ENCODE peak calls at places on chromosomes 7 and 10, in four cellular contexts. W is fibroblast of lung, X is lung, F is H1. Y is an unnamed sample.
A peak's percentile ranks its signal among the peaks of the same experiment; 100 is the strongest.

GRCh38 chr10:3465406-3465891 is 292.9 kb upstream of the PITRM1 start:
- DNase-seq in F (no peak), W (no peak), X (no peak), Y (peak; percentile 86)

GRCh38 chr7:139153832-139154231 is 44.3 kb upstream of the ZC3HAV1 start:
- DNase-seq in W (peak; percentile 94), X (no peak), F (no peak), Y (peak; percentile 83)

GRCh38 chr7:135653285-135654080 is 8.8 kb upstream of the STMP1 start:
- DNase-seq in W (peak; percentile 37), X (no peak), F (no peak), Y (no peak)

GRCh38 chr10:29689001-29689400 is 54.2 kb upstream of the SVIL start:
- DNase-seq in X (no peak), W (peak; percentile 86), F (no peak), Y (peak; percentile 83)

GRCh38 chr7:2394566-2395082 is 8.8 kb upstream of the CHST12 start:
- DNase-seq in W (no peak), F (no peak), X (no peak), Y (no peak)

GRCh38 chr10:30056767-30057355 is 2.5 kb downstream of the JCAD start:
- DNase-seq in W (peak; percentile 33), X (no peak), F (no peak), Y (no peak)

GRCh38 chr10:49736564-49737113 is 25.5 kb downstream of the OGDHL start:
- DNase-seq in X (no peak), F (no peak), W (no peak), Y (no peak)

GRCh38 chr10:46006219-46006618 is 24.2 kb downstream of the NCOA4 start:
- DNase-seq in X (no peak), F (no peak), W (peak; percentile 83), Y (peak; percentile 78)

GRCh38 chr10:62352356-62352963 is 21.7 kb upstream of the ZNF365 start:
- DNase-seq in F (no peak), W (peak; percentile 74), X (no peak), Y (peak; percentile 86)

GRCh38 chr7:50774299-50774698 is 8.4 kb downstream of the GRB10 start:
- DNase-seq in X (no peak), W (no peak), F (no peak), Y (no peak)

GRCh38 chr7:92768501-92769360 is 67.6 kb downstream of the CDK6 start:
- DNase-seq in F (no peak), W (peak; percentile 47), X (no peak), Y (peak; percentile 67)

GRCh38 chr10:132582795-132583194 is 45.2 kb downstream of the INPP5A start:
- DNase-seq in F (no peak), W (no peak), X (no peak), Y (no peak)

DNA sequence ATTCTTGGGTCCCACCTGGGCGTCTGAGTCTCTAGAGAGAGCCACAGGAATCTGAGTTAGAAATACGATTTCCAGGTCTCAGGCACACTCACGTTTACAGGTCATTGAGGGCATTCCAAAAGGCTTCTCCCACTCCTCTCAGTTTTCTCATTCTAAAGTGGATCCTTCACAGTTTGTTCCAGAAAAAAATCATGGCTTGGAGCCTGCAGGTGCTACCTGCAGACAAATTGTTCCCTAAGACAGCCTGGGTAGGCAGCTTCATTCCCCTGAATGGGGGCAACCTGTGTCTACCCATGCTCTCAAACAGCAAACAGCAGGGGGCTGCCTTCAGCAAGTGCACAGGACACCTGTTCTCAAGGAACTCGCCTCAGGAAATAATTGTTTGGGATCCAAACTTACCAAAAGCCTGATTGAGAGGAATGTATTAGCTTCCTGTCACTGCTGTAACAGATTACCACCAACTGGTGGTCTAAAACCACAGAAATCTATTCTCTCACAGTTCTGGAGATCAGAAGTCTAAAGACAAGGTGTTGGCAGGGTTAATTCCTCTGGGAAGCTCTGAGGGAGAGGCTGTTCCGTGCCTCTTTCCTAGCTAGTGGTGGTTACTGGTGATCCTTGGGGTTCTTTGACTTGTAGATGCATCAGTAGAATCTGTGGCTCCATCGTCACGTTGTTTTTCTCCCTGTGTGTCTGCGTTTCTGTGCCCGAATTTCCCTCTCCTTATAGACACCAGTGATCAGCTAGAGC is 117.2 kb downstream of the RAB11FIP2 start:
- DNase-seq in X (no peak), W (no peak), F (no peak), Y (no peak)
- TF ChIP-seq CTCF in X (no peak), W (no peak), F (no peak), Y (no peak)

DNA sequence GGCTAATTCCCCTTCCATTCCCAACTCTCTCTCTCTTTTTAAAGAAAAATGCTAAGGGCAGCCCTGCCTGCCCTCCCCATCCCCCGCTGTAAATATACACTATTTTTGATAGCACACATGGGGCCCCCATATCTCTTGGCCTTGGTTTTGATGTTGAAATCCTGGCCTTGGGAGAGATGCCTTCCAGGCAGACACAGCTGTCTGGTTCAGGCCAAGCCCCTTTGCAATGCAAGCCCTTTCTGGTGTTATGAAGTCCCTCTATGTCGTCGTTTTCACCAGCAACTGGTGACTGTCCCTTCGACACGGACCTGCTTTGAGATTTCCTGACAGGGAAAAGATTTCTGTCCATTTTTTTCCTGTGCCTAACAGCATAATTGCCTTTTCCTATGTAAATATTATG is 3.0 kb downstream of the ADRA2A start:
- DNase-seq in W (no peak), F (no peak), X (peak; percentile 16), Y (no peak)
- H3K27me3 ChIP-seq in W (peaks cover 36% of the 10 kb centered on the region), F (peaks cover 12% of the 10 kb centered on the region), X (peaks cover 4% of the 10 kb centered on the region), Y (peaks cover 33% of the 10 kb centered on the region)

GRCh38 chr10:103545366-103545765 is 51.9 kb downstream of the NEURL1 start:
- DNase-seq in F (no peak), W (no peak), X (no peak), Y (no peak)

GRCh38 chr10:103543617-103544525 is 50.4 kb downstream of the NEURL1 start:
- DNase-seq in F (no peak), X (no peak), W (no peak), Y (no peak)

GRCh38 chr10:103540722-103541121 is 47.2 kb downstream of the NEURL1 start:
- DNase-seq in X (no peak), W (peak; percentile 6), F (no peak), Y (no peak)

GRCh38 chr10:103544657-103545310 is 51.3 kb downstream of the NEURL1 start:
- DNase-seq in W (no peak), F (no peak), X (no peak), Y (no peak)

GRCh38 chr10:103542764-103543616 is 49.5 kb downstream of the NEURL1 start:
- DNase-seq in X (no peak), F (no peak), W (peak; percentile 33), Y (peak; percentile 32)
- TF ChIP-seq CTCF in X (no peak), F (peak; percentile 49), W (peak; percentile 66), Y (peak; percentile 39)

GRCh38 chr10:131492211-131492610 is 180.7 kb upstream of the TCERG1L start:
- DNase-seq in F (no peak), W (no peak), X (no peak), Y (no peak)
- H3K27me3 ChIP-seq in F (no peaks in the 10 kb centered on the region), W (no peaks in the 10 kb centered on the region), X (no peaks in the 10 kb centered on the region), Y (no peaks in the 10 kb centered on the region)

DNA sequence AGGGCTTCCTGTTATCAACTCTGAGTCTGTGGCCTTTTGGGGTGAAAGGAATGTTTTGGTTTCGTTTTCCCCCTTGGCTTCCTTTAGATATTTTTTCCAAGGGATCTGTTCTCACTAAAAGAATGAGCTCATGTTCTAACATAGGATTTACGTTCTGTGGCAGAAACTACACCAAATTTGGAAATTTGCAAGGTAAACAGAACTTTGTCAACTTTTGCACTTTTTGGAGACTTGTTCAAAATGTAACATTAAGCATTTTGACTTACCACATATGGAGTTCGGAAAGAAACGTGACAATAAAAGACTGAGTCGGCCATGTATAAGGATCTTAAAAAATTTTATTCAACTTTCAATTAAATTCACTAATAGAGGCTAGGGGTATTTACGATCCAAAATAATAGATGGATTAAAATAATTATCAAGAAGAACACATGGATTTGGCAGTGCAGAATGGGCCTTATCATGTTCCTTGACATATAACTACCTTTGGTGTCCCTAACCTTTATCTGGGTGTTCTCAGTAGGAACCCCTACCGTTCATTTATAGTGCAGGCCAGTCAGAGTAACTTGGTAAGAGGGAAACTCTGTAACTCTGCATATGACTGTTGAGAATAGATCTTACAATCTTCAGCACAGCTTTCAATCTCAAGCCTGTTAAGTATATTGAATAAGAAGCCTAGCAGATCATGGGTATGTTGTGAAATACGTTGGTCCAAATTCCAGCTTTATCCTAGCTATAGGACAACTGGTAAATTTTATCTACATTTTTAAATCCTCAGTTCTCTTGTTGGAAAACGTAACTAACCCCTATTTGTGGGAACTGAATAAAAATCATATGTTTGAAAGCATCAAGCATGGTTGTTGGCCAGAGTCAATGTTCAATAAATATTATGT is 11.8 kb downstream of the CPED1 start:
- DNase-seq in X (no peak), F (no peak), W (peak; percentile 59), Y (no peak)
- TF ChIP-seq CTCF in X (no peak), F (no peak), W (no peak), Y (no peak)

GRCh38 chr7:35250941-35251340 is 3.0 kb downstream of the TBX20 start:
- DNase-seq in F (no peak), X (no peak), W (no peak), Y (no peak)
- H3K27me3 ChIP-seq in F (peaks cover 53% of the 10 kb centered on the region), X (peaks cover 10% of the 10 kb centered on the region), W (peaks cover 37% of the 10 kb centered on the region), Y (peaks cover 54% of the 10 kb centered on the region)

GRCh38 chr7:47534322-47535032 is 47.4 kb downstream of the TNS3 start:
- DNase-seq in W (peak; percentile 63), F (no peak), X (no peak), Y (peak; percentile 92)
- TF ChIP-seq CTCF in W (peak; percentile 6), F (no peak), X (no peak), Y (peak; percentile 35)

DNA sequence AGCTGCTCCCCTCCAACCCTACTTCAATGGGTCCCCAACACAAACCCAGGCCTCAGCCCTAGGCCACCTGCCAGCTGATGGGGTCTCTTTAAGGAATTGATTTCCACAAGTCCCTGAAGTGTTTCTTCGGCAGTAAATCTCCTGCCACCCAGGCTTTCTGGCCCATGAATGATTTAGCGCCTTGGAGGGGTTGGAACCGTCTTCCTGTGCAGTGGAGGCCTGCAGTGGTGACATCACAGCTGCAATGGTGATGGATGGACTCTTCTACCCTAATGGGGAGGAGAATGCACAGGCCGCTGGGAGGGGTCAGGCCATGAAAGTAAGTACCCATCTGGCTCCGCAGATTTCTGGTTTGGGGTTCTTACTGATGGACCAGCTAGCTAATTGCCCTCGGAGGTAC is 163.8 kb downstream of the UBE2H start:
- DNase-seq in X (no peak), F (no peak), W (no peak), Y (no peak)
- H3K27me3 ChIP-seq in X (peaks cover 5% of the 10 kb centered on the region), F (peaks cover 33% of the 10 kb centered on the region), W (peaks cover 31% of the 10 kb centered on the region), Y (peaks cover 21% of the 10 kb centered on the region)